ENCODE peak calls at places on chromosome 16, in eight cellular contexts. One of them, this sample, is unnamed.
A peak's percentile ranks its signal among the peaks of the same experiment; 100 is the strongest.

GRCh38 chr16:57147381-57148191 is 38.3 kb downstream of the PSME3IP1 start:
- DNase-seq in stimulated activated CD8-positive, alpha-beta memory T cell treated with anti-CD3 and anti-CD28 coated beads, Interleukin-4, amount 100 ng/mL, for 48 hours: no peak
- DNase-seq in cardiac muscle cell: no peak
- DNase-seq in AG04450: no peak
- DNase-seq in NCI-H1105 treated with DMSO at 0.1 percent for 48 hours: no peak
- DNase-seq in stimulated activated CD4-positive, alpha-beta T cell treated with anti-CD3 and anti-CD28 coated beads, TNF-alpha, amount 100 ng/mL, for 4 hours: no peak
- DNase-seq in astrocyte: no peak
- DNase-seq in naive thymus-derived CD8-positive, alpha-beta T cell: no peak
- DNase-seq in this sample: no peak

GRCh38 chr16:337975-338575 is 14.4 kb downstream of the AXIN1 start:
- DNase-seq in NCI-H1105 treated with DMSO at 0.1 percent for 48 hours: no peak
- DNase-seq in naive thymus-derived CD8-positive, alpha-beta T cell: peak; percentile 46
- DNase-seq in stimulated activated CD8-positive, alpha-beta memory T cell treated with anti-CD3 and anti-CD28 coated beads, Interleukin-4, amount 100 ng/mL, for 48 hours: no peak
- DNase-seq in AG04450: no peak
- DNase-seq in cardiac muscle cell: no peak
- DNase-seq in stimulated activated CD4-positive, alpha-beta T cell treated with anti-CD3 and anti-CD28 coated beads, TNF-alpha, amount 100 ng/mL, for 4 hours: no peak
- DNase-seq in astrocyte: no peak
- DNase-seq in this sample: no peak

GRCh38 chr16:72428611-72429376 is 256.8 kb upstream of the PMFBP1 start:
- DNase-seq in astrocyte: no peak
- DNase-seq in NCI-H1105 treated with DMSO at 0.1 percent for 48 hours: no peak
- DNase-seq in stimulated activated CD4-positive, alpha-beta T cell treated with anti-CD3 and anti-CD28 coated beads, TNF-alpha, amount 100 ng/mL, for 4 hours: no peak
- DNase-seq in stimulated activated CD8-positive, alpha-beta memory T cell treated with anti-CD3 and anti-CD28 coated beads, Interleukin-4, amount 100 ng/mL, for 48 hours: no peak
- DNase-seq in naive thymus-derived CD8-positive, alpha-beta T cell: no peak
- DNase-seq in AG04450: no peak
- DNase-seq in cardiac muscle cell: no peak
- DNase-seq in this sample: no peak

GRCh38 chr16:51773491-51773890 is 622.4 kb upstream of the SALL1 start:
- DNase-seq in NCI-H1105 treated with DMSO at 0.1 percent for 48 hours: no peak
- DNase-seq in cardiac muscle cell: no peak
- DNase-seq in naive thymus-derived CD8-positive, alpha-beta T cell: no peak
- DNase-seq in stimulated activated CD4-positive, alpha-beta T cell treated with anti-CD3 and anti-CD28 coated beads, TNF-alpha, amount 100 ng/mL, for 4 hours: no peak
- DNase-seq in AG04450: no peak
- DNase-seq in astrocyte: no peak
- DNase-seq in stimulated activated CD8-positive, alpha-beta memory T cell treated with anti-CD3 and anti-CD28 coated beads, Interleukin-4, amount 100 ng/mL, for 48 hours: no peak
- DNase-seq in this sample: no peak

GRCh38 chr16:67709050-67709449 is 10.1 kb downstream of the GFOD2 start:
- DNase-seq in naive thymus-derived CD8-positive, alpha-beta T cell: no peak
- DNase-seq in astrocyte: no peak
- DNase-seq in cardiac muscle cell: no peak
- DNase-seq in stimulated activated CD8-positive, alpha-beta memory T cell treated with anti-CD3 and anti-CD28 coated beads, Interleukin-4, amount 100 ng/mL, for 48 hours: no peak
- DNase-seq in AG04450: no peak
- DNase-seq in NCI-H1105 treated with DMSO at 0.1 percent for 48 hours: no peak
- DNase-seq in stimulated activated CD4-positive, alpha-beta T cell treated with anti-CD3 and anti-CD28 coated beads, TNF-alpha, amount 100 ng/mL, for 4 hours: no peak
- DNase-seq in this sample: no peak

GRCh38 chr16:85586360-85587145 is 26.6 kb upstream of the GSE1 start:
- DNase-seq in stimulated activated CD8-positive, alpha-beta memory T cell treated with anti-CD3 and anti-CD28 coated beads, Interleukin-4, amount 100 ng/mL, for 48 hours: no peak
- DNase-seq in stimulated activated CD4-positive, alpha-beta T cell treated with anti-CD3 and anti-CD28 coated beads, TNF-alpha, amount 100 ng/mL, for 4 hours: no peak
- DNase-seq in AG04450: no peak
- DNase-seq in naive thymus-derived CD8-positive, alpha-beta T cell: no peak
- DNase-seq in cardiac muscle cell: no peak
- DNase-seq in NCI-H1105 treated with DMSO at 0.1 percent for 48 hours: no peak
- DNase-seq in astrocyte: no peak
- DNase-seq in this sample: no peak

GRCh38 chr16:11155284-11155806 is 100.7 kb downstream of the SOCS1 start:
- DNase-seq in NCI-H1105 treated with DMSO at 0.1 percent for 48 hours: no peak
- DNase-seq in cardiac muscle cell: no peak
- DNase-seq in AG04450: peak; percentile 63
- DNase-seq in stimulated activated CD8-positive, alpha-beta memory T cell treated with anti-CD3 and anti-CD28 coated beads, Interleukin-4, amount 100 ng/mL, for 48 hours: peak; percentile 61
- DNase-seq in astrocyte: peak; percentile 97
- DNase-seq in naive thymus-derived CD8-positive, alpha-beta T cell: no peak
- DNase-seq in stimulated activated CD4-positive, alpha-beta T cell treated with anti-CD3 and anti-CD28 coated beads, TNF-alpha, amount 100 ng/mL, for 4 hours: no peak
- DNase-seq in this sample: no peak

GRCh38 chr16:17345043-17345442 is 125.7 kb downstream of the XYLT1 start:
- DNase-seq in naive thymus-derived CD8-positive, alpha-beta T cell: no peak
- DNase-seq in NCI-H1105 treated with DMSO at 0.1 percent for 48 hours: no peak
- DNase-seq in cardiac muscle cell: no peak
- DNase-seq in AG04450: peak; percentile 39
- DNase-seq in astrocyte: peak; percentile 53
- DNase-seq in stimulated activated CD4-positive, alpha-beta T cell treated with anti-CD3 and anti-CD28 coated beads, TNF-alpha, amount 100 ng/mL, for 4 hours: no peak
- DNase-seq in stimulated activated CD8-positive, alpha-beta memory T cell treated with anti-CD3 and anti-CD28 coated beads, Interleukin-4, amount 100 ng/mL, for 48 hours: peak; percentile 40
- DNase-seq in this sample: no peak

GRCh38 chr16:11038777-11039176 is 94.4 kb downstream of the CLEC16A start:
- DNase-seq in NCI-H1105 treated with DMSO at 0.1 percent for 48 hours: no peak
- DNase-seq in astrocyte: no peak
- DNase-seq in cardiac muscle cell: no peak
- DNase-seq in stimulated activated CD8-positive, alpha-beta memory T cell treated with anti-CD3 and anti-CD28 coated beads, Interleukin-4, amount 100 ng/mL, for 48 hours: no peak
- DNase-seq in naive thymus-derived CD8-positive, alpha-beta T cell: no peak
- DNase-seq in AG04450: no peak
- DNase-seq in stimulated activated CD4-positive, alpha-beta T cell treated with anti-CD3 and anti-CD28 coated beads, TNF-alpha, amount 100 ng/mL, for 4 hours: no peak
- DNase-seq in this sample: no peak

GRCh38 chr16:72649254-72649944 is 398.5 kb downstream of the ZFHX3 start:
- DNase-seq in cardiac muscle cell: no peak
- DNase-seq in stimulated activated CD8-positive, alpha-beta memory T cell treated with anti-CD3 and anti-CD28 coated beads, Interleukin-4, amount 100 ng/mL, for 48 hours: no peak
- DNase-seq in AG04450: no peak
- DNase-seq in naive thymus-derived CD8-positive, alpha-beta T cell: no peak
- DNase-seq in NCI-H1105 treated with DMSO at 0.1 percent for 48 hours: no peak
- DNase-seq in stimulated activated CD4-positive, alpha-beta T cell treated with anti-CD3 and anti-CD28 coated beads, TNF-alpha, amount 100 ng/mL, for 4 hours: no peak
- DNase-seq in astrocyte: no peak
- DNase-seq in this sample: no peak

This sample was measured in central memory CD8-positive, alpha-beta T cell.